ENCODE peak calls at places on chromosome 1, in six cellular contexts. One of them, this sample, is unnamed.

GRCh38 chr1:164721037-164721496 is 162.1 kb downstream of the PBX1 start:
- DNase-seq in nephron progenitor cell: no peak
- DNase-seq in NB4: no peak
- DNase-seq in AG10803: no peak
- DNase-seq in psoas muscle: no peak
- DNase-seq in RWPE1: no peak
- DNase-seq in this sample: no peak

GRCh38 chr1:212607924-212608208 is 695 bp upstream of the ATF3 start:
- DNase-seq in NB4: no peak
- DNase-seq in psoas muscle: peak; percentile 49
- DNase-seq in RWPE1: no peak
- DNase-seq in nephron progenitor cell: no peak
- DNase-seq in AG10803: no peak
- DNase-seq in this sample: no peak

GRCh38 chr1:173113015-173113741 is 62.4 kb upstream of the TNFSF18 start:
- DNase-seq in NB4: no peak
- DNase-seq in AG10803: no peak
- DNase-seq in nephron progenitor cell: no peak
- DNase-seq in RWPE1: peak; percentile 68
- DNase-seq in psoas muscle: no peak
- DNase-seq in this sample: no peak

GRCh38 chr1:210541680-210542358 is 213.1 kb downstream of the HHAT start:
- DNase-seq in NB4: no peak
- DNase-seq in psoas muscle: no peak
- DNase-seq in RWPE1: no peak
- DNase-seq in AG10803: no peak
- DNase-seq in nephron progenitor cell: no peak
- DNase-seq in this sample: no peak

GRCh38 chr1:31658721-31659120 is 14.0 kb upstream of the PEF1 start:
- DNase-seq in NB4: no peak
- DNase-seq in psoas muscle: no peak
- DNase-seq in RWPE1: no peak
- DNase-seq in nephron progenitor cell: no peak
- DNase-seq in AG10803: no peak
- DNase-seq in this sample: no peak

GRCh38 chr1:205921559-205921887 is 21.7 kb downstream of the SLC26A9 start:
- DNase-seq in psoas muscle: no peak
- DNase-seq in nephron progenitor cell: no peak
- DNase-seq in NB4: no peak
- DNase-seq in RWPE1: no peak
- DNase-seq in AG10803: no peak
- DNase-seq in this sample: no peak

GRCh38 chr1:81330521-81330920 is 470.2 kb upstream of the ADGRL2 start:
- DNase-seq in RWPE1: no peak
- DNase-seq in NB4: no peak
- DNase-seq in psoas muscle: no peak
- DNase-seq in nephron progenitor cell: no peak
- DNase-seq in AG10803: no peak
- DNase-seq in this sample: no peak

GRCh38 chr1:7343917-7344316 is 427.2 kb upstream of the VAMP3 start:
- DNase-seq in AG10803: no peak
- DNase-seq in RWPE1: no peak
- DNase-seq in nephron progenitor cell: no peak
- DNase-seq in psoas muscle: no peak
- DNase-seq in NB4: no peak
- DNase-seq in this sample: no peak

GRCh38 chr1:42941640-42942330 is 16.9 kb downstream of the SLC2A1 start:
- DNase-seq in RWPE1: peak; percentile 71
- DNase-seq in NB4: no peak
- DNase-seq in AG10803: peak; percentile 96
- DNase-seq in psoas muscle: peak; percentile 70
- DNase-seq in nephron progenitor cell: no peak
- DNase-seq in this sample: peak; percentile 80

GRCh38 chr1:173853074-173853473 is 14.7 kb downstream of the GAS5 start:
- DNase-seq in AG10803: peak; percentile 61
- DNase-seq in RWPE1: no peak
- DNase-seq in NB4: no peak
- DNase-seq in psoas muscle: no peak
- DNase-seq in nephron progenitor cell: no peak
- DNase-seq in this sample: no peak

GRCh38 chr1:1906185-1907097 is 8.6 kb upstream of the CALML6 start:
- DNase-seq in RWPE1: peak; percentile 78
- DNase-seq in psoas muscle: peak; percentile 87
- DNase-seq in nephron progenitor cell: peak; percentile 89
- DNase-seq in AG10803: peak; percentile 77
- DNase-seq in NB4: peak; percentile 78
- DNase-seq in this sample: peak; percentile 58
- TF ChIP-seq CTCF in RWPE1: peak; percentile 93
- TF ChIP-seq CTCF in psoas muscle: peak; percentile 89
- TF ChIP-seq CTCF in nephron progenitor cell: peak; percentile 83
- TF ChIP-seq CTCF in AG10803: peak; percentile 95
- TF ChIP-seq CTCF in NB4: peak; percentile 89
- TF ChIP-seq CTCF in this sample: peak; percentile 98

GRCh38 chr1:23848673-23849616 is 19.1 kb downstream of the FUCA1 start:
- DNase-seq in NB4: no peak
- DNase-seq in AG10803: no peak
- DNase-seq in RWPE1: no peak
- DNase-seq in nephron progenitor cell: no peak
- DNase-seq in psoas muscle: no peak
- DNase-seq in this sample: no peak

DNA sequence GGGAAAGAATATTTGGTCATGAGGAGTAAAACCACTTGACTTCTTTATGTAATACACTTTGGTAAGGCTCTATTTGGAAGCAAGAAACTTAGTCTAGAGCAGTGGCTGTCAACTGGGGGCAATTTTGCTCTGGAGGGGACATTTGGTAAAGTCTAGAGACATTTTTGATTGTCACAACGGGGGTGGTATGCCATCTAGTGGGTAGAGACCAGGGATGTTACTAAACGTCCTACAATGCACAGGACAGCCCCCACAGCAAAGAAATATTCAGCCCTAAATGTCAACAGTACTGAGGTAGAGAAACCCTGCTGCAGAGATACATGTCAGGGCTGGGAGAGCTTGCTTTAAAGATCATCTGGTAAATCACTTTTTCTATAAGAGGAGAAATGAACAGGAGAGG is 13.5 kb downstream of the FUCA1 start:
- DNase-seq in NB4: peak; percentile 49
- DNase-seq in AG10803: no peak
- DNase-seq in nephron progenitor cell: no peak
- DNase-seq in RWPE1: no peak
- DNase-seq in psoas muscle: no peak
- DNase-seq in this sample: no peak
- TF ChIP-seq CTCF in NB4: peak; percentile 28
- TF ChIP-seq CTCF in AG10803: peak; percentile 48
- TF ChIP-seq CTCF in nephron progenitor cell: no peak
- TF ChIP-seq CTCF in RWPE1: no peak
- TF ChIP-seq CTCF in psoas muscle: peak; percentile 36
- TF ChIP-seq CTCF in this sample: peak; percentile 19

GRCh38 chr1:65791396-65791795 is 1.3 kb upstream of the PDE4B start:
- DNase-seq in NB4: peak; percentile 33
- DNase-seq in psoas muscle: no peak
- DNase-seq in nephron progenitor cell: no peak
- DNase-seq in AG10803: peak; percentile 72
- DNase-seq in RWPE1: no peak
- DNase-seq in this sample: no peak

GRCh38 chr1:65791860-65792670 is 630 bp upstream of the PDE4B start:
- DNase-seq in nephron progenitor cell: peak; percentile 45
- DNase-seq in AG10803: peak; percentile 37
- DNase-seq in NB4: no peak
- DNase-seq in psoas muscle: no peak
- DNase-seq in RWPE1: no peak
- DNase-seq in this sample: no peak

GRCh38 chr1:65795311-65795710 is 2.6 kb downstream of the PDE4B start:
- DNase-seq in nephron progenitor cell: no peak
- DNase-seq in NB4: no peak
- DNase-seq in AG10803: peak; percentile 76
- DNase-seq in psoas muscle: no peak
- DNase-seq in RWPE1: no peak
- DNase-seq in this sample: no peak

GRCh38 chr1:65793359-65793732 is 651 bp downstream of the PDE4B start:
- DNase-seq in RWPE1: no peak
- DNase-seq in nephron progenitor cell: peak; percentile 30
- DNase-seq in NB4: no peak
- DNase-seq in psoas muscle: no peak
- DNase-seq in AG10803: peak; percentile 9
- DNase-seq in this sample: no peak

GRCh38 chr1:65792671-65793358 is at the start of gene PDE4B:
- DNase-seq in nephron progenitor cell: peak; percentile 75
- DNase-seq in NB4: no peak
- DNase-seq in RWPE1: no peak
- DNase-seq in psoas muscle: no peak
- DNase-seq in AG10803: peak; percentile 36
- DNase-seq in this sample: no peak
- TF ChIP-seq CTCF in nephron progenitor cell: no peak
- TF ChIP-seq CTCF in NB4: no peak
- TF ChIP-seq CTCF in RWPE1: no peak
- TF ChIP-seq CTCF in psoas muscle: no peak
- TF ChIP-seq CTCF in AG10803: no peak
- TF ChIP-seq CTCF in this sample: no peak

GRCh38 chr1:9811239-9811966 is 12.4 kb downstream of the CLSTN1 start:
- DNase-seq in nephron progenitor cell: no peak
- DNase-seq in psoas muscle: no peak
- DNase-seq in RWPE1: no peak
- DNase-seq in AG10803: no peak
- DNase-seq in NB4: no peak
- DNase-seq in this sample: no peak
- TF ChIP-seq CTCF in nephron progenitor cell: no peak
- TF ChIP-seq CTCF in psoas muscle: no peak
- TF ChIP-seq CTCF in RWPE1: no peak
- TF ChIP-seq CTCF in AG10803: no peak
- TF ChIP-seq CTCF in NB4: no peak
- TF ChIP-seq CTCF in this sample: no peak

GRCh38 chr1:79849388-79849787 is 842.9 kb upstream of the ADGRL4 start:
- DNase-seq in psoas muscle: no peak
- DNase-seq in nephron progenitor cell: no peak
- DNase-seq in RWPE1: no peak
- DNase-seq in AG10803: peak; percentile 4
- DNase-seq in NB4: no peak
- DNase-seq in this sample: no peak

GRCh38 chr1:79847715-79848114 is 841.2 kb upstream of the ADGRL4 start:
- DNase-seq in nephron progenitor cell: no peak
- DNase-seq in psoas muscle: no peak
- DNase-seq in AG10803: no peak
- DNase-seq in NB4: no peak
- DNase-seq in RWPE1: no peak
- DNase-seq in this sample: no peak

GRCh38 chr1:79848316-79848715 is 841.8 kb upstream of the ADGRL4 start:
- DNase-seq in NB4: no peak
- DNase-seq in RWPE1: no peak
- DNase-seq in AG10803: peak; percentile 0
- DNase-seq in nephron progenitor cell: no peak
- DNase-seq in psoas muscle: no peak
- DNase-seq in this sample: no peak

GRCh38 chr1:79852004-79852403 is 845.5 kb upstream of the ADGRL4 start:
- DNase-seq in RWPE1: no peak
- DNase-seq in psoas muscle: no peak
- DNase-seq in NB4: no peak
- DNase-seq in AG10803: no peak
- DNase-seq in nephron progenitor cell: no peak
- DNase-seq in this sample: no peak
- TF ChIP-seq CTCF in RWPE1: no peak
- TF ChIP-seq CTCF in psoas muscle: no peak
- TF ChIP-seq CTCF in NB4: peak; percentile 15
- TF ChIP-seq CTCF in AG10803: no peak
- TF ChIP-seq CTCF in nephron progenitor cell: peak; percentile 20
- TF ChIP-seq CTCF in this sample: no peak

DNA sequence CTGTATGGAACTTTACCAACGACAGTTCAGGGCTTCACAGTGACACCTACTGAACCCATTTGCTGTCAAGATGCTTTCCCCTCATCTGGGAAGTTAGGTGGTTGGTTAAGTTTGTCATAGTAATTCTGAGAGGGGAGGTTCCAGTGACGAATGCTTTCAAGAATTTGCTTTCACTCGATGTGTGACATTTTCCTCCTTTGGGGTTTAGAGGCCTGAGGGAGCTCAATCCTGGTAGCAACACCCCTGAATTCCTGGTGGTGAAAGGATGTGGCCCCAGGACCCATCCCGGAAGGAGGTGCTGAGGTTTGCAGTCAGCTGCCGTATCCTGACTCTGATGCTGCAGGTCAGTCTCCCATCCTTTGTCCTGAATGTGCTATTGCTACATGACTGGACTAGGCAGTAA is 2.8 kb downstream of the PIGV start:
- DNase-seq in NB4: peak; percentile 38
- DNase-seq in RWPE1: no peak
- DNase-seq in psoas muscle: no peak
- DNase-seq in nephron progenitor cell: no peak
- DNase-seq in AG10803: peak; percentile 22
- DNase-seq in this sample: no peak
- TF ChIP-seq CTCF in NB4: no peak
- TF ChIP-seq CTCF in RWPE1: no peak
- TF ChIP-seq CTCF in psoas muscle: no peak
- TF ChIP-seq CTCF in nephron progenitor cell: no peak
- TF ChIP-seq CTCF in AG10803: no peak
- TF ChIP-seq CTCF in this sample: no peak

GRCh38 chr1:220375715-220376114 is 103.5 kb upstream of the RAB3GAP2 start:
- DNase-seq in psoas muscle: no peak
- DNase-seq in NB4: no peak
- DNase-seq in AG10803: no peak
- DNase-seq in nephron progenitor cell: no peak
- DNase-seq in RWPE1: no peak
- DNase-seq in this sample: no peak

GRCh38 chr1:220374449-220374848 is 102.2 kb upstream of the RAB3GAP2 start:
- DNase-seq in RWPE1: no peak
- DNase-seq in AG10803: no peak
- DNase-seq in NB4: no peak
- DNase-seq in psoas muscle: no peak
- DNase-seq in nephron progenitor cell: no peak
- DNase-seq in this sample: no peak

GRCh38 chr1:220380885-220381284 is 108.6 kb upstream of the RAB3GAP2 start:
- DNase-seq in nephron progenitor cell: no peak
- DNase-seq in NB4: no peak
- DNase-seq in RWPE1: no peak
- DNase-seq in AG10803: no peak
- DNase-seq in psoas muscle: no peak
- DNase-seq in this sample: no peak

GRCh38 chr1:220378571-220379302 is 106.5 kb upstream of the RAB3GAP2 start:
- DNase-seq in nephron progenitor cell: no peak
- DNase-seq in AG10803: no peak
- DNase-seq in RWPE1: no peak
- DNase-seq in NB4: no peak
- DNase-seq in psoas muscle: no peak
- DNase-seq in this sample: no peak
- TF ChIP-seq CTCF in nephron progenitor cell: no peak
- TF ChIP-seq CTCF in AG10803: no peak
- TF ChIP-seq CTCF in RWPE1: no peak
- TF ChIP-seq CTCF in NB4: no peak
- TF ChIP-seq CTCF in psoas muscle: no peak
- TF ChIP-seq CTCF in this sample: no peak